ENCODE peak calls at places on chromosomes 12 and 14, in six cellular contexts. One of them, this sample, is unnamed.

GRCh38 chr14:77014004-77014604 is 14.4 kb downstream of the IRF2BPL start:
- DNase-seq in HCT116: no peak
- DNase-seq in GM12878: no peak
- DNase-seq in HepG2: peak
- DNase-seq in endothelial cell of umbilical vein: peak
- DNase-seq in K562: no peak
- DNase-seq in this sample: no peak

GRCh38 chr12:114853003-114853529 is 169.1 kb upstream of the TBX3 start:
- DNase-seq in GM12878: no peak
- DNase-seq in endothelial cell of umbilical vein: no peak
- DNase-seq in K562: no peak
- DNase-seq in HCT116: no peak
- DNase-seq in HepG2: no peak
- DNase-seq in this sample: no peak

GRCh38 chr12:98085360-98085759 is 430.0 kb upstream of the TMPO start:
- DNase-seq in K562: no peak
- DNase-seq in endothelial cell of umbilical vein: no peak
- DNase-seq in HepG2: no peak
- DNase-seq in GM12878: no peak
- DNase-seq in HCT116: no peak
- DNase-seq in this sample: peak

GRCh38 chr14:65926504-65926903 is 514.0 kb downstream of the FUT8 start:
- DNase-seq in HCT116: no peak
- DNase-seq in endothelial cell of umbilical vein: no peak
- DNase-seq in GM12878: no peak
- DNase-seq in K562: no peak
- DNase-seq in HepG2: no peak
- DNase-seq in this sample: no peak

GRCh38 chr12:50050410-50051280 is 6.8 kb upstream of the ASIC1 start:
- DNase-seq in GM12878: no peak
- DNase-seq in HCT116: no peak
- DNase-seq in K562: peak
- DNase-seq in endothelial cell of umbilical vein: no peak
- DNase-seq in HepG2: peak
- DNase-seq in this sample: no peak

GRCh38 chr14:98708555-98708954 is 563.4 kb downstream of the BCL11B start:
- DNase-seq in endothelial cell of umbilical vein: no peak
- DNase-seq in K562: no peak
- DNase-seq in GM12878: no peak
- DNase-seq in HCT116: no peak
- DNase-seq in HepG2: no peak
- DNase-seq in this sample: no peak

GRCh38 chr12:101570022-101570421 is 24.7 kb upstream of the MYBPC1 start:
- DNase-seq in endothelial cell of umbilical vein: peak
- DNase-seq in K562: peak
- DNase-seq in GM12878: no peak
- DNase-seq in HCT116: no peak
- DNase-seq in HepG2: peak
- DNase-seq in this sample: peak

GRCh38 chr12:102811125-102811737 is 105.8 kb downstream of the PAH start:
- DNase-seq in HCT116: peak
- DNase-seq in K562: peak
- DNase-seq in HepG2: peak
- DNase-seq in GM12878: no peak
- DNase-seq in endothelial cell of umbilical vein: peak
- DNase-seq in this sample: peak

GRCh38 chr14:85165091-85165490 is 364.9 kb upstream of the FLRT2 start:
- DNase-seq in K562: no peak
- DNase-seq in endothelial cell of umbilical vein: peak
- DNase-seq in HepG2: no peak
- DNase-seq in HCT116: no peak
- DNase-seq in GM12878: no peak
- DNase-seq in this sample: no peak

GRCh38 chr14:77024171-77024627 is 4.3 kb downstream of the IRF2BPL start:
- DNase-seq in K562: peak
- DNase-seq in endothelial cell of umbilical vein: no peak
- DNase-seq in GM12878: no peak
- DNase-seq in HepG2: peak
- DNase-seq in HCT116: no peak
- DNase-seq in this sample: peak

GRCh38 chr12:49066120-49066519 is 3.7 kb downstream of the RHEBL1 start:
- DNase-seq in K562: no peak
- DNase-seq in GM12878: no peak
- DNase-seq in HCT116: no peak
- DNase-seq in HepG2: no peak
- DNase-seq in endothelial cell of umbilical vein: no peak
- DNase-seq in this sample: no peak

GRCh38 chr14:51318777-51319176 is 78.7 kb downstream of the TMX1 start:
- DNase-seq in GM12878: no peak
- DNase-seq in HCT116: no peak
- DNase-seq in K562: no peak
- DNase-seq in endothelial cell of umbilical vein: peak
- DNase-seq in HepG2: no peak
- DNase-seq in this sample: no peak

GRCh38 chr12:106248849-106249371 is 1.1 kb upstream of the CKAP4 start:
- DNase-seq in GM12878: no peak
- DNase-seq in HCT116: no peak
- DNase-seq in HepG2: no peak
- DNase-seq in K562: no peak
- DNase-seq in endothelial cell of umbilical vein: peak
- DNase-seq in this sample: no peak

GRCh38 chr12:101772019-101772774 is 32.9 kb upstream of the SYCP3 start:
- DNase-seq in HCT116: no peak
- DNase-seq in endothelial cell of umbilical vein: no peak
- DNase-seq in HepG2: no peak
- DNase-seq in GM12878: no peak
- DNase-seq in K562: no peak
- DNase-seq in this sample: no peak

GRCh38 chr14:77033622-77034521 is 5.4 kb upstream of the IRF2BPL start:
- DNase-seq in endothelial cell of umbilical vein: peak
- DNase-seq in K562: no peak
- DNase-seq in GM12878: peak
- DNase-seq in HepG2: peak
- DNase-seq in HCT116: no peak
- DNase-seq in this sample: no peak

GRCh38 chr14:52363969-52364368 is 49.9 kb downstream of the PTGER2 start:
- DNase-seq in HepG2: no peak
- DNase-seq in endothelial cell of umbilical vein: no peak
- DNase-seq in HCT116: no peak
- DNase-seq in GM12878: no peak
- DNase-seq in K562: no peak
- DNase-seq in this sample: no peak

GRCh38 chr14:36773136-36773540 is 111.5 kb downstream of the PAX9 start:
- DNase-seq in K562: peak
- DNase-seq in GM12878: no peak
- DNase-seq in HCT116: peak
- DNase-seq in HepG2: peak
- DNase-seq in endothelial cell of umbilical vein: no peak
- DNase-seq in this sample: no peak

GRCh38 chr14:36768638-36769337 is 107.1 kb downstream of the PAX9 start:
- DNase-seq in GM12878: no peak
- DNase-seq in endothelial cell of umbilical vein: no peak
- DNase-seq in HepG2: no peak
- DNase-seq in K562: no peak
- DNase-seq in HCT116: no peak
- DNase-seq in this sample: no peak

GRCh38 chr14:36767603-36768281 is 106.1 kb downstream of the PAX9 start:
- DNase-seq in HCT116: no peak
- DNase-seq in GM12878: no peak
- DNase-seq in K562: peak
- DNase-seq in endothelial cell of umbilical vein: no peak
- DNase-seq in HepG2: no peak
- DNase-seq in this sample: no peak

GRCh38 chr14:36771256-36771655 is 109.6 kb downstream of the PAX9 start:
- DNase-seq in HCT116: no peak
- DNase-seq in GM12878: no peak
- DNase-seq in K562: no peak
- DNase-seq in endothelial cell of umbilical vein: peak
- DNase-seq in HepG2: peak
- DNase-seq in this sample: no peak

DNA sequence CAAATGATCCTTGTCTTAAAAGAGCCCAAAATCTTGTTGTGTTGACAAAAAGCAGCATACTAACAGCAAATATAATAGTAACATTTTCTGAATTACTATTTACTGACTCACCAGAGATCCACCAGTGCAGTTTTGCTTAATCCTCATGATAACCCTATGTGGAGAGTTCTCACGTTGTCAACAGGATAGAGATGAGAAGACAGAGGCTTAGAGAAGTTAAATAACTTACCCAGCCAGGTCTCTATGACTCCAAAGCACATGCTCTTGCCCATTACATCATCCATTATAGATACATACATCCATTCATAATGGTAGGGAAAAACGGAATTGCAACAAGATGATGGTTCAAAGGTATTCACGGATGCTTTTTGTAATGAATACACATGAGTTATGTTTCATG is 111.9 kb downstream of the PAX9 start:
- DNase-seq in HepG2: no peak
- DNase-seq in K562: no peak
- DNase-seq in endothelial cell of umbilical vein: no peak
- DNase-seq in GM12878: no peak
- DNase-seq in HCT116: no peak
- DNase-seq in this sample: no peak
- TF ChIP-seq POLR2AphosphoS5 in HepG2: no peak
- TF ChIP-seq POLR2AphosphoS5 in K562: no peak
- TF ChIP-seq POLR2AphosphoS5 in endothelial cell of umbilical vein: no peak
- TF ChIP-seq POLR2AphosphoS5 in GM12878: no peak
- TF ChIP-seq POLR2AphosphoS5 in HCT116: no peak
- TF ChIP-seq POLR2AphosphoS5 in this sample: no peak

GRCh38 chr14:105477659-105478623 is 3.3 kb downstream of the CRIP2 start:
- DNase-seq in endothelial cell of umbilical vein: no peak
- DNase-seq in GM12878: no peak
- DNase-seq in HCT116: no peak
- DNase-seq in K562: peak
- DNase-seq in HepG2: no peak
- DNase-seq in this sample: no peak
- TF ChIP-seq EZH2 in endothelial cell of umbilical vein: no peak
- TF ChIP-seq EZH2 in GM12878: no peak
- TF ChIP-seq EZH2 in HCT116: no peak
- TF ChIP-seq EZH2 in K562: no peak
- TF ChIP-seq EZH2 in HepG2: no peak
- TF ChIP-seq EZH2 in this sample: no peak

GRCh38 chr12:121778567-121779421 is 14.7 kb downstream of the RHOF start:
- DNase-seq in GM12878: no peak
- DNase-seq in HepG2: no peak
- DNase-seq in HCT116: no peak
- DNase-seq in K562: no peak
- DNase-seq in endothelial cell of umbilical vein: no peak
- DNase-seq in this sample: no peak

GRCh38 chr12:121776190-121777098 is 17.0 kb downstream of the RHOF start:
- DNase-seq in K562: peak
- DNase-seq in GM12878: no peak
- DNase-seq in endothelial cell of umbilical vein: peak
- DNase-seq in HCT116: no peak
- DNase-seq in HepG2: no peak
- DNase-seq in this sample: no peak

GRCh38 chr12:121775501-121775900 is 18.0 kb downstream of the RHOF start:
- DNase-seq in GM12878: no peak
- DNase-seq in endothelial cell of umbilical vein: no peak
- DNase-seq in K562: no peak
- DNase-seq in HCT116: no peak
- DNase-seq in HepG2: no peak
- DNase-seq in this sample: no peak

GRCh38 chr12:121773011-121773777 is 20.3 kb downstream of the RHOF start:
- DNase-seq in GM12878: no peak
- DNase-seq in K562: peak
- DNase-seq in HCT116: peak
- DNase-seq in endothelial cell of umbilical vein: peak
- DNase-seq in HepG2: peak
- DNase-seq in this sample: no peak

GRCh38 chr12:121774968-121775474 is 18.5 kb downstream of the RHOF start:
- DNase-seq in HepG2: no peak
- DNase-seq in HCT116: no peak
- DNase-seq in endothelial cell of umbilical vein: no peak
- DNase-seq in GM12878: no peak
- DNase-seq in K562: no peak
- DNase-seq in this sample: no peak
- H3K27ac ChIP-seq in HepG2: no peak
- H3K27ac ChIP-seq in HCT116: peak
- H3K27ac ChIP-seq in endothelial cell of umbilical vein: no peak
- H3K27ac ChIP-seq in GM12878: no peak
- H3K27ac ChIP-seq in K562: no peak
- H3K27ac ChIP-seq in this sample: no peak

DNA sequence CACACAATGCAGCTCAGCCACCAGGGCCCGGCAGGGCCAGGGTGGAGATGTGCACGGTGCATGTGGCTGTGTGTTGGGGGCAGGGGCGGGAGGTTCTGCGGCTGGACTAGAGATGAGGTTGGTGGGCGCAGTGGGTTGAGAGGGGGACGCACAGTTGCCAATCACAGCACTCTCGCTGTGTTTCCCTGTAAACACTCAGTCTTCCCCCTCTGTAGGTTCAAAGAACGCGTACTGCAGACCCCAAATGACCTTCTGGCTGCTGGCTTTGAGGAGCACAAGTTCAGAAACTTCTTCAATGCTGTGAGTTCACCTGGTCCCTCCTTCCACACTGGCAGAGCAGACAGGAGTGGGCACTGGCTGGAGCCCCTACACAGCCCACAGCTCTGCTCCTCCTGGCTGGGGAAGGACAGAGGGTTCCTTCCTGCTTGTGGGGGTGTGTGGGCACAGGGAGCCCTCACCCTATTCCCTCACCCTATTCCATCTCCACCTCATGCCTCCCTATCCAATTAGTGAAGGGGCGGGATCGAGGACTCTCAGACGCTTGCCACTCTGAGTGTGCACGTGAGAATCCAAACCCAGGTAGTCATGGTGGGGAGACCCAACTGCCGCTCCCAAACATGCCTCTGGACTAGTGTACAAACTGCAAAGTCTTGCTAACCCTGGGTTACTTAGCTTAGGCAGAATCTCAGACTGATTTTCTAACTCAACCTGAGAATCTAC is 17.8 kb downstream of the OTUB2 start:
- DNase-seq in endothelial cell of umbilical vein: no peak
- DNase-seq in GM12878: no peak
- DNase-seq in HepG2: no peak
- DNase-seq in HCT116: no peak
- DNase-seq in K562: no peak
- DNase-seq in this sample: no peak
- TF ChIP-seq POLR2AphosphoS5 in endothelial cell of umbilical vein: no peak
- TF ChIP-seq POLR2AphosphoS5 in GM12878: no peak
- TF ChIP-seq POLR2AphosphoS5 in HepG2: no peak
- TF ChIP-seq POLR2AphosphoS5 in HCT116: no peak
- TF ChIP-seq POLR2AphosphoS5 in K562: no peak
- TF ChIP-seq POLR2AphosphoS5 in this sample: no peak

DNA sequence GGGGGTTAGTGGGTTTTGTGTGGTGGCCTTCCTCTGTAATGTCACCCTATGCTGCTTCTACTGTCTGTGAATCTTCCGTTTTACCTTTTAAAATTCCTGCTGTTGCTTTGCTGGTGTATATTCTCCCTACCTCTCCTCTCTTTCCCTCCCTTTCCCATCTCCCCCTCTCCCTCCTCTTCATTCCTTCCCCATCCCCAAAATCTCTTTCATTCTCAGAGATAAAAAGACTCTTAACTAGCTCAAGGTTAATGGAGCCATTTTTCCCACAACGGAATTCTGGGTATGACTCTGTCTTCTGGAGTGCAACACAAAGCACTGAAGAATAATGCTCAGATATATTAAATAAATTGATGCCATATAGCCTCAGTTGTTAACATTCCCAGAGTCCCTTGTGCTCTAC is 148.1 kb downstream of the EGLN3 start:
- DNase-seq in HCT116: no peak
- DNase-seq in K562: no peak
- DNase-seq in GM12878: no peak
- DNase-seq in endothelial cell of umbilical vein: no peak
- DNase-seq in HepG2: no peak
- DNase-seq in this sample: no peak
- TF ChIP-seq EZH2 in HCT116: no peak
- TF ChIP-seq EZH2 in K562: no peak
- TF ChIP-seq EZH2 in GM12878: no peak
- TF ChIP-seq EZH2 in endothelial cell of umbilical vein: no peak
- TF ChIP-seq EZH2 in HepG2: no peak
- TF ChIP-seq EZH2 in this sample: no peak